ENCODE peak calls at places on chromosome 13, in six cellular contexts. G is CD8-positive, alpha-beta memory T cell; X is CD4-positive, alpha-beta T cell; F is cardiac muscle cell; D is lower lobe of right lung; M is endothelial cell of umbilical vein. L is an unnamed sample. For H3K9me3, the result is how much of the 10 kb centered on the place peaks cover.

GRCh38 chr13:92461831-92462230 is 764.8 kb upstream of the GPC6 start:
- DNase-seq in G (no peak), X (no peak), F (no peak), D (no peak), M (no peak), L (no peak)

GRCh38 chr13:20713751-20714150 is 10.3 kb downstream of the IL17D start:
- DNase-seq in G (no peak), X (no peak), F (peak), D (no peak), M (peak), L (no peak)

GRCh38 chr13:70191034-70191433 is 82.8 kb upstream of the KLHL1 start:
- DNase-seq in G (no peak), X (no peak), F (no peak), D (no peak), M (no peak), L (no peak)

GRCh38 chr13:66775196-66775595 is 454.9 kb downstream of the PCDH9 start:
- DNase-seq in G (no peak), X (no peak), F (no peak), D (no peak), M (no peak), L (no peak)

GRCh38 chr13:76597868-76598267 is 288.3 kb downstream of the KCTD12 start:
- DNase-seq in G (no peak), X (no peak), F (no peak), D (no peak), M (no peak), L (no peak)

GRCh38 chr13:68128297-68128915 is 898.3 kb upstream of the PCDH9 start:
- DNase-seq in G (no peak), X (no peak), F (no peak), D (peak), M (no peak), L (no peak)

GRCh38 chr13:37014609-37015008 is 14.0 kb downstream of the EXOSC8 start:
- DNase-seq in G (no peak), X (no peak), F (peak), D (no peak), M (no peak), L (no peak)

GRCh38 chr13:97849305-97849704 is 104.2 kb upstream of the IPO5 start:
- DNase-seq in G (no peak), X (no peak), F (peak), D (no peak), M (peak), L (no peak)

GRCh38 chr13:43787998-43788397 is 1.2 kb upstream of the ENOX1 start:
- DNase-seq in G (no peak), X (no peak), F (peak), D (no peak), M (peak), L (no peak)

GRCh38 chr13:47672245-47672975 is 328.7 kb downstream of the SUCLA2 start:
- DNase-seq in G (no peak), X (no peak), F (peak), D (no peak), M (no peak), L (no peak)

GRCh38 chr13:113493315-113493951 is 2.9 kb upstream of the DCUN1D2 start:
- DNase-seq in G (no peak), X (no peak), F (peak), D (no peak), M (peak), L (no peak)

GRCh38 chr13:90270231-90270630 is 1077.3 kb upstream of the MIR17HG start:
- DNase-seq in G (no peak), X (no peak), F (peak), D (no peak), M (no peak), L (no peak)

GRCh38 chr13:51015973-51016372 is 95.1 kb downstream of the C13orf42 start:
- DNase-seq in G (no peak), X (no peak), F (no peak), D (no peak), M (no peak), L (no peak)

GRCh38 chr13:32016631-32017030 is 14.9 kb upstream of the FRY start:
- DNase-seq in G (no peak), X (no peak), F (no peak), D (no peak), M (no peak), L (no peak)

GRCh38 chr13:51000576-51001260 is 91.1 kb downstream of the RNASEH2B start:
- DNase-seq in G (no peak), X (no peak), F (peak), D (no peak), M (no peak), L (no peak)

GRCh38 chr13:96112936-96113335 is 23.0 kb downstream of the HS6ST3 start:
- DNase-seq in G (no peak), X (no peak), F (no peak), D (no peak), M (no peak), L (no peak)

GRCh38 chr13:32783067-32783466 is 196.8 kb downstream of the PDS5B start:
- DNase-seq in G (no peak), X (no peak), F (peak), D (no peak), M (no peak), L (no peak)

GRCh38 chr13:85693889-85694511 is 105.2 kb downstream of the SLITRK6 start:
- DNase-seq in G (no peak), X (no peak), F (peak), D (no peak), M (no peak), L (no peak)

GRCh38 chr13:102825921-102826706 is 19.7 kb upstream of the ERCC5 start:
- DNase-seq in G (no peak), X (no peak), F (peak), D (no peak), M (peak), L (no peak)

GRCh38 chr13:74979703-74980102 is 502.3 kb downstream of the TBC1D4 start:
- DNase-seq in G (no peak), X (no peak), F (no peak), D (no peak), M (no peak), L (no peak)

GRCh38 chr13:27607125-27607524 is 13.2 kb downstream of the LNX2 start:
- DNase-seq in G (no peak), X (no peak), F (peak), D (no peak), M (peak), L (no peak)

GRCh38 chr13:18978447-18978846 is 203.2 kb downstream of the TUBA3C start:
- DNase-seq in G (no peak), X (no peak), F (no peak), D (no peak), M (no peak), L (no peak)
- H3K9me3 ChIP-seq in G (under half), X (under half), F (under half), D (under half), M (under half), L (under half)

DNA sequence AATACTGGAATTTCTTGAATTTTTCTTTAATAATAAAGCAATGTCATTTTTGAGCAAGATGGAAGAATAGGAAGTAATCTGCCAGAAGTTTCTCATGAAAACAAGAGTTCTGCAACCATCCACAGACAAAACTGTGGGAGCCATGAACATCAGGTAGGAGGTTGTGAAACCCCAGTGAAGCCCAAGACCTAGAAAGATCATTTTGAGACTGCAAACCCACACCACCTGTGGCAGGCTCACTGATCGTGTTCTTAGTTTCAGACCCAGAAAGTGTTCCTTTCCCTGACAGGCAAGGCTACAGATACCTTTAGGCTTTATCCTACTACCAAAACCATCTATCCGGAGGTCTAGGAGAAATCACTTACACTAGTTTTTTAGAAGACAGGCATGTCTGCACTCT is 2189.8 kb upstream of the PCDH20 start:
- DNase-seq in G (no peak), X (no peak), F (no peak), D (no peak), M (no peak), L (no peak)
- H3K9me3 ChIP-seq in G (under half), X (under half), F (under half), D (under half), M (under half), L (under half)

DNA sequence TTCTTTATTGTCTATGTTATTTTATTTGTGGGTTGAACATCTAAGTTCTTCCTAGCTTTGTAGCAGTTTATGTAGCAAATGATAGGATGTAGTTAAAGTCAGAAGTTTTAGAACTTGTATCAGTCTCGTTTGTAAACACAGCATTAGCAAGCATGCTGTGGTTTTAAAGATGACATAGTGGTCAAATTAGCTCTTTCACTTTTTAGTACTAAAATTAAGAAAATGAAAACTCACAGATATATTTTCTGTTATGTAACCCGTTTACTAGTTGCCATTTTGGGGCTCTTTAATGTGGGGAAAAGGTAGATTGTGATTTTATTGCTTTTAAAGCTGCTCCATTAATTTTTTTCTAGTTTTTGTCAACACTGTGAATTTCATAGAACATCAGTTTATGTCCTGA is 216.5 kb downstream of the PCCA start:
- DNase-seq in G (no peak), X (no peak), F (no peak), D (no peak), M (no peak), L (no peak)
- H3K9me3 ChIP-seq in G (under half), X (under half), F (under half), D (under half), M (under half), L (under half)

GRCh38 chr13:22369090-22369489 is 698.2 kb downstream of the FGF9 start:
- DNase-seq in G (no peak), X (no peak), F (no peak), D (no peak), M (no peak), L (no peak)
- H3K9me3 ChIP-seq in G (under half), X (under half), F (under half), D (under half), M (under half), L (under half)

GRCh38 chr13:19060311-19061002 is 121.2 kb downstream of the TUBA3C start:
- DNase-seq in G (no peak), X (no peak), F (no peak), D (no peak), M (no peak), L (no peak)

GRCh38 chr13:19056984-19057490 is 124.6 kb downstream of the TUBA3C start:
- DNase-seq in G (no peak), X (no peak), F (no peak), D (no peak), M (no peak), L (no peak)

GRCh38 chr13:19059016-19059780 is 122.4 kb downstream of the TUBA3C start:
- DNase-seq in G (no peak), X (no peak), F (no peak), D (no peak), M (no peak), L (no peak)

GRCh38 chr13:19057588-19058340 is 123.9 kb downstream of the TUBA3C start:
- DNase-seq in G (no peak), X (no peak), F (no peak), D (no peak), M (no peak), L (no peak)

DNA sequence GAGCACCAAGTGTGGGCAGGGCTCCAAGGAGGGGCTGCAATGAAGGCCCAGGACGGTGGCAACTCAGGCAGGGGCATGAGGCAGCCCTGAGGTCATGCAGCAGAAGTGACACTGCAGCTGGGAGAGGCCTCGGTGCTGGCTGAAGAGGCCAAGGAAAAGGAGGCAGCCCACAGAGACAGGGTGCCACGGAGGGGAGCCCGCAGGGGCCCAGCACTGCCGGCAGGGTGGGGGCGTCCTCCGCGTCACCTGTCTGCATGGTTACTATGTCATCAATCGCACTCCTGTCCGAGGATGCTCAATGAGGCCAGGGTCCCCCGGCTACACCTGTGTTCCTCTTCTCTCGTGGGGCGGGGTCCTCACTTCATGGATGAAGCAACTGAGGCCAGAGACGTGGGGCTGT is 123.1 kb downstream of the TUBA3C start:
- DNase-seq in G (no peak), X (no peak), F (no peak), D (no peak), M (no peak), L (no peak)
- H3K9me3 ChIP-seq in G (under half), X (under half), F (under half), D (under half), M (under half), L (under half)

GRCh38 chr13:109213714-109214113 is 572.7 kb downstream of the IRS2 start:
- DNase-seq in G (no peak), X (no peak), F (no peak), D (no peak), M (no peak), L (no peak)
- H3K9me3 ChIP-seq in G (under half), X (under half), F (under half), D (under half), M (under half), L (under half)

DNA sequence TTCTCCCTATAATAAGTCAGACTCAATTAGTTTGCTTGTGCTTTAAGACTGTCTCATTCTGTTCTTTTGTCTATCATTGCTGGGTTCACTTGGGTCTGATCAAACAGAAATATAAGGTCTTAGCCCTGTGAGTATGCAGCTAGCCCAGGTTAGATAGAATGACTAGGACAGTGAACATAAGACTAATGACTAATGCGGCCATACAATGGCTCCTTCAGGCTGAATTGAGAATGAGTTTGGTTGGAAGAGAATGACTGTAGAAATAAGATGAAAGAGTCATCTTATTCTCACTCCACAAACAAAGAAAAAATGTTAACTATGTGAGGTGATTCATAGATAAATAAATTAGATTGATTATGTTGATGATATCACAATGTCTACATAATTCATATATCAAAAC is 50.1 kb upstream of the OBI1 start:
- DNase-seq in G (no peak), X (no peak), F (no peak), D (no peak), M (peak), L (no peak)
- H3K9me3 ChIP-seq in G (under half), X (under half), F (under half), D (under half), M (under half), L (under half)

GRCh38 chr13:63605962-63606361 is 2190.3 kb upstream of the PCDH20 start:
- DNase-seq in G (no peak), X (no peak), F (no peak), D (no peak), M (no peak), L (no peak)
- H3K9me3 ChIP-seq in G (under half), X (under half), F (under half), D (under half), M (under half), L (under half)

GRCh38 chr13:18233783-18234299 is 947.8 kb downstream of the TUBA3C start:
- DNase-seq in G (no peak), X (no peak), F (no peak), D (no peak), M (no peak), L (no peak)
- H3K9me3 ChIP-seq in G (under half), X (under half), F (under half), D (under half), M (under half), L (under half)

GRCh38 chr13:18959996-18960395 is 221.6 kb downstream of the TUBA3C start:
- DNase-seq in G (no peak), X (no peak), F (no peak), D (no peak), M (no peak), L (no peak)

GRCh38 chr13:18959229-18959628 is 222.4 kb downstream of the TUBA3C start:
- DNase-seq in G (no peak), X (no peak), F (no peak), D (no peak), M (no peak), L (no peak)

GRCh38 chr13:18961383-18962117 is 220.1 kb downstream of the TUBA3C start:
- DNase-seq in G (no peak), X (no peak), F (no peak), D (no peak), M (no peak), L (no peak)

GRCh38 chr13:18962168-18962734 is 219.4 kb downstream of the TUBA3C start:
- DNase-seq in G (no peak), X (no peak), F (no peak), D (no peak), M (no peak), L (no peak)

DNA sequence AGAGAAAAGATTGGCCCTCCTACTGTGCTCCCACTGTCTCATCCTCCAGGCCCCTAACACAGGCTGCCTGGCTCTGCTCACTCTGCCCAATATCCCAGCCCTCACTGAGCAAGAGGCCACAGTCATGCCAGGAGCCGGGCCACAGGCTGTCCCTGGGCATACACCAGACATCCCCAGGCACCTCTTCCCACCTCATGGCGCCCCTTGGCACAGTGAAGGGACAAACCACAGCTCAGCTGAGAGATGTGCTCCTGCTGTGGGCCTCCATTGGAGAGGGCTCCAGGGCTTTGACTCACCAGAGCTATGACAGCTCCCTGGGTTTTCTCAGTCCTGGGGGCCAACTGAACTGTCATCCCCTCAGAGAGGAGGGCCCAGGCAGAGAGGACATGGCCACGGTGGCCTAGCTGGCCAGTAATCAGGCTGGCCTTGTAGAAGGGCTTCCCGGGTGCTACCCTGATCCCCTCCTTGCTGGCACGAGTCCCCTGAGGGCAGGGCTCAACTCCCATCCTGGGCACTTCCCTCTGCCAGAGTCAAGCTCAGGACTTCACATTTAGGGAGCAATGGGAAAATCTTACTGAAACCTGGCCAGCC is 220.9 kb downstream of the TUBA3C start:
- DNase-seq in G (no peak), X (no peak), F (no peak), D (no peak), M (no peak), L (no peak)
- H3K9me3 ChIP-seq in G (under half), X (under half), F (under half), D (under half), M (under half), L (under half)